ENCODE peak calls at places on chromosomes 13 and 19, in four cellular contexts. A is H1, C is H54, N is stomach. F is an unnamed sample.

GRCh38 chr19:13834308-13834790 is 39.1 kb downstream of the ZSWIM4 start:
- DNase-seq in A (no peak), C (no peak), N (no peak), F (no peak)

GRCh38 chr13:27349458-27349857 is 75.0 kb upstream of the GTF3A start:
- DNase-seq in A (no peak), C (no peak), N (no peak), F (no peak)

GRCh38 chr13:88628882-88629281 is 957.7 kb downstream of the SLITRK5 start:
- DNase-seq in A (no peak), C (no peak), N (no peak), F (no peak)

GRCh38 chr13:65582160-65582559 is 1648.0 kb downstream of the PCDH9 start:
- DNase-seq in A (no peak), C (no peak), N (no peak), F (no peak)

GRCh38 chr19:6811906-6812305 is 39.4 kb downstream of the VAV1 start:
- DNase-seq in A (no peak), C (peak), N (no peak), F (no peak)

GRCh38 chr13:113202912-113203311 is 5.6 kb downstream of the PCID2 start:
- DNase-seq in A (no peak), C (no peak), N (no peak), F (no peak)

GRCh38 chr13:107753286-107753685 is 462.1 kb downstream of the LIG4 start:
- DNase-seq in A (no peak), C (no peak), N (no peak), F (no peak)

GRCh38 chr13:84433024-84433423 is 550.8 kb upstream of the SLITRK1 start:
- DNase-seq in A (no peak), C (peak), N (no peak), F (no peak)

GRCh38 chr13:75946746-75947397 is 310.7 kb downstream of the LMO7 start:
- DNase-seq in A (no peak), C (no peak), N (no peak), F (no peak)

GRCh38 chr13:99991806-99992242 is 10.2 kb downstream of the ZIC2 start:
- DNase-seq in A (peak), C (no peak), N (no peak), F (no peak)

GRCh38 chr19:50490411-50490811 is 13.8 kb upstream of the GARIN5A start:
- DNase-seq in A (no peak), C (no peak), N (no peak), F (no peak)

GRCh38 chr19:55907286-55907685 is 24.9 kb downstream of the NLRP13 start:
- DNase-seq in A (no peak), C (no peak), N (no peak), F (no peak)
- TF ChIP-seq POLR2A in A (no peak), C (no peak), N (no peak), F (no peak)

DNA sequence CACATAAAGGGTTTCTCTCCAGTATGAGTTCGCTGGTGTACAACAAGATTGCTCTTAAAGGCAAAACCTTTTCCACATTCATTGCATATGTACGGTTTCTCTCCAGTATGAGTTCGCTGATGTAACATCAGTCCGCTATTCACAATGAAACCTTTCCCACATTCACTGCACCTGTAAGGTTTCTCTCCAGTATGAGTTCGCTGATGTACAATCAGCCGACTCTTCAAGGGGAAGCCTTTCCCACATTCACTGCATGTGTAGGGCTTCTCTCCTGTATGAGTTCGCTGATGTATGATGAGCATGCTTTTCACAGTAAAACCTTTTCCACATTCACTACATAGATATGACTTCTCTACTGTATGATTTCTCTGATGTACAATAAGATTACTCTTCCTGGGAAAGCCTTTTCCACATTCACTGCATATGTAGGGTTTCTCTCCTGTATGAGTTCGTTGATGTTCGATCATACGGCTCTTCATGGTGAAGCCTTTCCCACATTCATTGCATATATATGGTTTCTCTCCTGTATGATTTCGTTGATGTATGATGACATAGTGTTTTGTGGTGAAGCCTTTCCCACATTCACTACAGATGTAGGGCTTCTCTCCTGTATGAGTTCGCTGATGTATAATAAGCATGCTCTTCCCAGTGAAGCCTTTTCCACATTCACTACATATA is 6.0 kb upstream of the ZNF614 start:
- DNase-seq in A (no peak), C (no peak), N (no peak), F (no peak)
- TF ChIP-seq POLR2A in A (no peak), C (no peak), N (no peak), F (no peak)

DNA sequence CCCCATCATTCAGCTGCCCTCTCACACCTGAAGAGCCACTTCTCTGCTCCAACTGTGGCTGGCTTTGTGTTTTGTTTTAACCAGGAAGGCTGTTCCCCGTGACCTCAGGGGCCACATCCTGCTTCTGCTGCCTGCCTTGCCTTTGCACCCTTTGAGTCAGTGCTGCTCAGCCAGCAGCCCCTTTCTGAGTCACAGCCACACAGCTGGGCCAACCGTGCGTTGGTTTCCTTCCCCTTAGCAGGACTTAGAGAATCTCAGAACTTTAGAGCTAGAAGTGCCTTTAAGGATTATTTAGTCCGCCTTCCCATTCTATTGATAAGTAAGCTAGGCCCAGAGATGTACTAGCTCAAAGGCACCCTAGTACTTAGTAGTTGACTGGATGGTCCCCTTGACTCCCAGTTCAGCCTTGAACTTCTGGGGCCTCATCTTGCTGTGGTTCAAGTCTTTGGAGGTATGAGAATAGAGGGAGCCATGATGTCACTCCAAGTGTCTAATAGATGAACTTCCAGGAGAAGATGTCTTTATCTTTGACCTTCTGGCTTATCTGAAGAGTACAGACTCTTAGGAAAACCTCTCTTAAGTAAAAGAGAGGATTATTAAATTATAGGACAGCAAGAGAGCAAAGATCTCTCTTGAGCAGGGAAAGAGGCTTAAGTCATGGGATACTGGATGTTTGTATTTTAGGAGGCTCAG is 8.0 kb downstream of the RGCC start:
- DNase-seq in A (no peak), C (peak), N (peak), F (no peak)
- TF ChIP-seq POLR2A in A (no peak), C (no peak), N (no peak), F (no peak)

DNA sequence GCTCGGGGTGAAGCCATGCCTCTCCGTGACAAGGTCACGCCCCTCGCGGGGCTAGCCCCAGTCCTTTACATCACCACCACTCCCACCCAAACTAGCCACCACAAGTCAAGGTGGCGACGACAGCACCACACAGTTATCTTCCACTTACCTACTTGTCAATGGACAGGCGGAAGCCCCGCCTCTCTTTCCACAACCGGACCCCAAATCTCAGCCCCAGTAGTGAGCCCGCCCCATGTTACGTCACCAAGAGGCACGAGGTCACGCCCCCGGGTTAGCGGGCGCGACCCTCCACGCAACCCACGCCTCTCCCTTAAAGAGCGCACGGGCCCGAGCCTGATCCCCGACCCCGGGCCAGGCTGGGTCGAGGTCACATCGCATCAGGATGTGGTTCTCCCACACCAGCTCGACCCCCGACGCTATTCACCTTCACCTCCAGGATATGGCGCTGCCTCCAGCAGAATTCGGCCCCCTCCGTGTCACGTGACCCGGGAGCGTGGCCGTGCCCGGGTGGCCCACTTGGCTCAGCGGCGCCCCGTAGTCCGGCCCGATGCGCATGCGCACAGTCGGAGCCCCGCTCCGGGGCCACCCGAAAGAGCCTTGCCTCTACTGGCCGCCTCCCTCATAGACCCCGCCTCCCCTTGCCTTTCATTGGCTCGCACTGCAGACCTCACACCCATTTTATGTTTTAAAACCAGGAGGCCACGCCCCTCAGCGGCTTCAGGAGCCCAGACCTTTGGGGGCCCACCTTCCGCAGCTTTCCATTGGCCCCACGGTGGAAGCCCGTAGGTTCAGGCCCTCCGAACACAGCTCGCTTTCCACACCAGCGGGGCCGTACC is 18.2 kb downstream of the SYDE1 start:
- DNase-seq in A (peak), C (peak), N (peak), F (peak)
- TF ChIP-seq POLR2A in A (peak), C (peak), N (no peak), F (peak)

GRCh38 chr19:45045671-45046353 is 7.0 kb downstream of the CLASRP start:
- DNase-seq in A (no peak), C (no peak), N (peak), F (no peak)
- TF ChIP-seq POLR2A in A (no peak), C (no peak), N (no peak), F (no peak)

GRCh38 chr19:38692458-38693379 is 45.3 kb downstream of the ACTN4 start:
- DNase-seq in A (no peak), C (no peak), N (no peak), F (no peak)

GRCh38 chr19:38690832-38691231 is 43.4 kb downstream of the ACTN4 start:
- DNase-seq in A (no peak), C (no peak), N (no peak), F (no peak)

GRCh38 chr19:38693380-38694223 is 46.2 kb downstream of the ACTN4 start:
- DNase-seq in A (no peak), C (peak), N (no peak), F (no peak)

GRCh38 chr19:38690146-38690545 is 42.7 kb downstream of the ACTN4 start:
- DNase-seq in A (no peak), C (no peak), N (no peak), F (no peak)

GRCh38 chr19:38691938-38692457 is 44.5 kb downstream of the ACTN4 start:
- DNase-seq in A (no peak), C (peak), N (no peak), F (peak)
- TF ChIP-seq POLR2A in A (no peak), C (no peak), N (no peak), F (peak)

DNA sequence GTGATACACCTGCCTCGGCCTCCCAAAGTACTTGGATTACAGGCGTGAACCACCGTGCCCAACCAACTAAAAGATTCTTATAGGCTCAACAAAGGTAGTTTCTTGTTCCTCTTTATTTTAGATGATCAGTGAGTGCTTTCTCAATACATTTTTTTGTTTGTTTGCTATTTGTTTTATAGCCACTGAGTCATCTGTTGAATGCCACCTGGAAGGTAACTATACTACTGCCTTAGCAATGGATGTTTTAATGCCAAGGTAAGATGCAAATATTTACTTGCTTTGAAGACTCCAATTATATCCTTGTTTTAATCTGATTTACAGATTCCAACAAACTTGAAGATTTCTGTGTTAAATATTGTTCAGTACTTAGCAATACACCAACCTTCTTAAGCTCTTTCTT is 2807.4 kb upstream of the PCDH20 start:
- DNase-seq in A (no peak), C (no peak), N (no peak), F (no peak)
- TF ChIP-seq POLR2A in A (no peak), C (no peak), N (no peak), F (no peak)

GRCh38 chr19:51931921-51932320 is 4.6 kb downstream of the ZNF613 start:
- DNase-seq in A (no peak), C (no peak), N (no peak), F (no peak)

GRCh38 chr19:51921949-51922348 is 5.3 kb upstream of the ZNF613 start:
- DNase-seq in A (no peak), C (no peak), N (no peak), F (no peak)

GRCh38 chr19:51926426-51926783 is 867 bp upstream of the ZNF613 start:
- DNase-seq in A (no peak), C (no peak), N (no peak), F (no peak)

GRCh38 chr19:51927859-51928258 is 587 bp downstream of the ZNF613 start:
- DNase-seq in A (no peak), C (no peak), N (no peak), F (no peak)

DNA sequence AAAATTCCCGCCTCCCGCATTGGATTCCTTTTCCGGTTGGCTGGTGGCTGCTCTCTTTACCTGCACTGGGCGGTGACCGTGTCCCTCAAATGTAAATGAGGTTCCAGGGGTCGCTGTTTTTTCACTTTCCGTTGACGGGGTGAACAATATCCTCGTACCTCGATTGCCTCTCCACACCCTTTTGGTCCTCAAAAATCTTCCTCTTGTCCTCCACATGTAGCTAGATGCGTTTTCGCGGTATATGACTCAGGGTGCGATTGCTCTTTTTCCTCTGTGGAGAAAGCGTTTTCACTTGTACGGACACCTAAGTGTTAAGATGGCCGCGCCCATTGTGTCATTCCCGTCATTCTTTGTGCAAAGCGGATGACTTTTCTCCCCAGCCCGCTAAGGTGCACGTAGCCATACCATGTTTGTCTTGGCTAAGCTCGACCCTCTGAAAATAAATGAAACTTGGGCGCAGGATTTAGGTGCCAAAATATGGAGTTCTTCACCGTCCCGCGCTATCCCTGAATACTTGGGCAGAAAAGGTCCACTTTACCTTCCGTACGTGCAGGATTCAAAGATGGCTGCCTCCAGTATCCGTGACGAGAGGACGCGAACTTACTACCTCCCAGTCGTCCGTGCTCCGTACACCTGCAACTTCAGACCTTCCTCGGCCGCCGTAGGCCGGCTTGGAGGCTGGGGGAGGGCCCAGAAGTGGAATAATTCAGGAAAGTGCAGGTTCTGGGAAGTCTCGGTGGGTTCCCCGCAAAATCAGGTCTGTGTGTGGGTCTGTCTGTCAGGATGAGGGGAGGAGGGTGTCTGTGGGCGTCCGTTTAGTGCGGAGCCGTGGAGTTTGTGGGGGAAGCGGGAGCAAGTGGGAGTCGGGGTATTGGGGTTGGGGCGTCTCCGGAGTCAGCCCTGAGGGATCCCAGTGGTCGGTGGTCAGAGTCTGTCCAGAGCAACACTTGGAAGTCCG is at the start of gene ZNF613:
- DNase-seq in A (peak), C (peak), N (peak), F (peak)
- TF ChIP-seq POLR2A in A (peak), C (peak), N (no peak), F (no peak)

DNA sequence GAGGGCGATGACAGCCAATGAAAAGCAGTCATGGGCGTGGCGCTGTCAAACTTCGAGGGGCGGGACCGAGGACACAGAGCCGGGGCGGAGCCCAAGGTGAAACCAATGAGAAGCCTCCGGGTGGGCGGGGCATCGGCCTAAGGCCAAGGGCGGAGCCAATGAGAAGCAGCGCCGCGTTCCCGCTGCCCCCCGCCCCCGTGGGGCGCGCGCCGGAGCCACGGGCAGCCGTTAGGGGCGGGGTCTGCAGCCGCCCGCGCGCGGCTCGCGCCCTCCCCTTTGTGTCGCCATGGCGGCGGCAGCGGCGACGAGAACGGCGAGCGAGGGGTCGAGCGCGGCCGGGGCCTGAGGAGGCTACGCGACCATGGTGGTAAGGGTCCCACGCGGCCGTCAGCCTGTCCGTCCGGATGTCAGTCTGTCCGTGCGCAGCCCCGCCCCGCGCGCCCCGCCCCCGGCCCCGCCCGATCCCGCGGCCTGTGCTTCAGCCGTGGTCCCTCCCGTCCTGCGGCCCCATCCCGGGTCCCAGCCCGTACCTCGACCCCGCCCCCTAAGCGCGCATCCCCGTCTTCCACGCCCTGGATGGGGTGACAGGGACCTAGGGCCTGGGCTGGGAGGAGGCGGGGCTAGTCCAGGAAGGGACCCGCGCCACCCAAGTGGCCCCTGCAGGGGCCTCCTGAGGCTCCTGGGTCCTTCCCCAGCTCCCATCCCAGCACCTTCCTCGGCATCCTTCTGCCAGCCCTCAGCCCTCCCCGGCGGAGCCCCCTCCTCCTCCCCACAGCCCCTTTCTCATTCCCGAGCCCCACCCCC is at the start of gene ARHGAP33:
- DNase-seq in A (peak), C (peak), N (peak), F (peak)
- TF ChIP-seq POLR2A in A (no peak), C (peak), N (no peak), F (peak)

DNA sequence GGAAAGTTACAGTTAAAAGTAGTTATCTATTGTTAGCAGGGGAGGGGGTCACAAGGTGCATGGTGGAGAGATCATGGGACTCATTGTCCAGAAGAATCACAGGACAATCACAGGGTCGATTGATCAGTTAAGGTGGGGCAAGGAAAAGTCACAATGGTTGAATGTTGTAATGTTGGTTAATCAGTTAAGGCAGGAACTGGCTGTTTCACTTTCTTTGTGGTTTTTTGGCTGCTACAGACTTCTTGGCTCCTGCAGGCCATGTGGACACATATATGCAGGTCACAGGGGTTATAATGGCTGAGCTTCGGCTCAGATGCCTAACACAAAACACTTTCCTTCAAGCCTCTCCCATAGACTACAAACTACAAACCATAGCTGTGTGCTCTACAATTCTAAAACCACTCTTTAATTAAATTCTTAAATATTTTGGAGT is 6.9 kb upstream of the ZNF431 start:
- DNase-seq in A (no peak), C (no peak), N (no peak), F (no peak)
- TF ChIP-seq POLR2A in A (no peak), C (no peak), N (no peak), F (no peak)